ENCODE peak calls at places on chromosomes 7 and 10, in seven cellular contexts. J is dorsolateral prefrontal cortex; E is left kidney; Z is left colon; Y is iris pigment epithelial cell; O is activated naive CD4-positive, alpha-beta T cell treated with anti-CD3 and anti-CD28 coated beads, Interleukin-2, amount 10 ng/mL, durations not matched to agents 7 days and 5 days; Q is body of pancreas. L is an unnamed sample.

GRCh38 chr7:17623546-17624185 is 316.6 kb downstream of the SNX13 start:
- DNase-seq in J (no peak), E (no peak), Z (no peak), Y (peak; percentile 67), O (no peak), Q (no peak), L (no peak)

GRCh38 chr7:144390481-144390880 is 13.0 kb downstream of the NOBOX start:
- DNase-seq in J (no peak), E (peak; percentile 50), Z (no peak), Y (peak; percentile 17), O (no peak), Q (no peak), L (no peak)

GRCh38 chr7:134890246-134891240 is 95.8 kb upstream of the AGBL3 start:
- DNase-seq in J (peak; percentile 71), E (peak; percentile 32), Z (no peak), Y (peak; percentile 64), O (no peak), Q (peak; percentile 29), L (peak; percentile 63)

GRCh38 chr7:35849158-35849831 is 48.4 kb downstream of the SEPTIN7 start:
- DNase-seq in J (peak; percentile 28), E (no peak), Z (no peak), Y (peak; percentile 57), O (no peak), Q (no peak), L (no peak)

GRCh38 chr10:78361031-78361430 is 327.4 kb downstream of the RPS24 start:
- DNase-seq in J (no peak), E (no peak), Z (no peak), Y (no peak), O (no peak), Q (no peak), L (no peak)

GRCh38 chr10:23095966-23096813 is 811 bp downstream of the MSRB2 start:
- DNase-seq in J (peak; percentile 35), E (peak; percentile 78), Z (peak; percentile 64), Y (peak; percentile 75), O (peak; percentile 55), Q (peak; percentile 51), L (peak; percentile 50)

GRCh38 chr10:117860135-117860534 is 186.6 kb downstream of the RAB11FIP2 start:
- DNase-seq in J (no peak), E (no peak), Z (no peak), Y (no peak), O (no peak), Q (no peak), L (no peak)

GRCh38 chr7:40429821-40430220 is 295.0 kb downstream of the SUGCT start:
- DNase-seq in J (no peak), E (no peak), Z (no peak), Y (peak; percentile 48), O (no peak), Q (no peak), L (no peak)

GRCh38 chr10:97713828-97714400 is 384 bp downstream of the MARVELD1 start:
- DNase-seq in J (peak; percentile 73), E (peak; percentile 91), Z (peak; percentile 79), Y (peak; percentile 78), O (peak; percentile 71), Q (peak; percentile 82), L (peak; percentile 52)

GRCh38 chr10:3037182-3037581 is 30.2 kb upstream of the PFKP start:
- DNase-seq in J (no peak), E (no peak), Z (no peak), Y (no peak), O (no peak), Q (no peak), L (no peak)

GRCh38 chr7:111987115-111987826 is 218.9 kb downstream of the DOCK4 start:
- DNase-seq in J (no peak), E (no peak), Z (no peak), Y (peak; percentile 80), O (no peak), Q (no peak), L (no peak)

GRCh38 chr10:69492091-69492745 is 41.0 kb downstream of the TSPAN15 start:
- DNase-seq in J (no peak), E (peak; percentile 63), Z (no peak), Y (no peak), O (no peak), Q (peak; percentile 4), L (no peak)

GRCh38 chr7:90244909-90245841 is at the start of gene CFAP69:
- DNase-seq in J (peak; percentile 91), E (peak; percentile 96), Z (peak; percentile 97), Y (peak; percentile 83), O (peak; percentile 91), Q (peak; percentile 91), L (peak; percentile 87)

GRCh38 chr10:28842321-28842720 is 165.0 kb downstream of the BAMBI start:
- DNase-seq in J (no peak), E (no peak), Z (no peak), Y (peak; percentile 90), O (no peak), Q (no peak), L (no peak)

GRCh38 chr10:21529236-21529910 is 3.9 kb upstream of the SKIDA1 start:
- DNase-seq in J (no peak), E (peak; percentile 24), Z (no peak), Y (no peak), O (no peak), Q (no peak), L (no peak)

GRCh38 chr7:38312776-38313175 is 39.3 kb upstream of the TARP start:
- DNase-seq in J (no peak), E (no peak), Z (no peak), Y (no peak), O (no peak), Q (no peak), L (no peak)

GRCh38 chr10:6778992-6779701 is 199.1 kb upstream of the PRKCQ start:
- DNase-seq in J (no peak), E (no peak), Z (no peak), Y (peak; percentile 92), O (no peak), Q (peak; percentile 35), L (no peak)

GRCh38 chr7:1049006-1049741 is 4.8 kb downstream of the GPR146 start:
- DNase-seq in J (no peak), E (peak; percentile 4), Z (no peak), Y (no peak), O (no peak), Q (no peak), L (no peak)

GRCh38 chr7:124480821-124481290 is 284.7 kb downstream of the GPR37 start:
- DNase-seq in J (no peak), E (no peak), Z (no peak), Y (no peak), O (no peak), Q (no peak), L (no peak)

GRCh38 chr10:99983280-99983988 is 26.3 kb downstream of the DNMBP start:
- DNase-seq in J (peak; percentile 30), E (peak; percentile 83), Z (no peak), Y (peak; percentile 91), O (no peak), Q (no peak), L (peak; percentile 2)

GRCh38 chr10:73263948-73264347 is 11.5 kb upstream of the MRPS16 start:
- DNase-seq in J (no peak), E (no peak), Z (no peak), Y (peak; percentile 54), O (no peak), Q (no peak), L (no peak)

GRCh38 chr10:103789771-103790201 is 65.6 kb downstream of the SH3PXD2A start:
- DNase-seq in J (peak; percentile 47), E (no peak), Z (peak; percentile 73), Y (no peak), O (peak; percentile 41), Q (peak; percentile 43), L (peak; percentile 11)

GRCh38 chr10:57775250-57775649 is 492.4 kb downstream of the IPMK start:
- DNase-seq in J (no peak), E (no peak), Z (no peak), Y (no peak), O (no peak), Q (no peak), L (no peak)

GRCh38 chr7:80916770-80917681 is 1.8 kb downstream of the SEMA3C start:
- DNase-seq in J (no peak), E (peak; percentile 33), Z (no peak), Y (peak; percentile 85), O (no peak), Q (no peak), L (no peak)

GRCh38 chr10:3312403-3312802 is 139.8 kb upstream of the PITRM1 start:
- DNase-seq in J (no peak), E (no peak), Z (no peak), Y (no peak), O (no peak), Q (no peak), L (no peak)

GRCh38 chr7:30596043-30596641 is 1.5 kb downstream of the GARS1 start:
- DNase-seq in J (no peak), E (peak; percentile 35), Z (peak; percentile 15), Y (peak; percentile 49), O (no peak), Q (peak; percentile 29), L (no peak)

GRCh38 chr7:5776894-5777645 is 4.4 kb downstream of the RNF216 start:
- DNase-seq in J (no peak), E (peak; percentile 20), Z (no peak), Y (no peak), O (peak; percentile 54), Q (no peak), L (no peak)

GRCh38 chr7:44912775-44913347 is 27.5 kb upstream of the PURB start:
- DNase-seq in J (peak; percentile 52), E (peak; percentile 74), Z (no peak), Y (no peak), O (no peak), Q (peak; percentile 69), L (no peak)

GRCh38 chr10:78510566-78511323 is 477.1 kb downstream of the RPS24 start:
- DNase-seq in J (no peak), E (peak; percentile 26), Z (no peak), Y (no peak), O (no peak), Q (no peak), L (no peak)

GRCh38 chr10:113663142-113663541 is 699 bp downstream of the NRAP start:
- DNase-seq in J (no peak), E (no peak), Z (no peak), Y (peak; percentile 58), O (no peak), Q (no peak), L (no peak)

GRCh38 chr10:77430530-77430929 is 207.1 kb downstream of the KCNMA1 start:
- DNase-seq in J (no peak), E (no peak), Z (no peak), Y (no peak), O (no peak), Q (no peak), L (no peak)

GRCh38 chr10:33116293-33116697 is 158.3 kb upstream of the ITGB1 start:
- DNase-seq in J (no peak), E (peak; percentile 89), Z (no peak), Y (peak; percentile 78), O (no peak), Q (peak; percentile 22), L (no peak)